ENCODE peak calls at places on chromosome 11, in five cellular contexts. One of them, this sample, is unnamed.
A peak's percentile ranks its signal among the peaks of the same experiment; 100 is the strongest.

GRCh38 chr11:128725630-128726461 is 32.0 kb downstream of the FLI1 start:
- DNase-seq in GM12878: peak; percentile 89
- DNase-seq in HCT116: no peak
- DNase-seq in K562: no peak
- DNase-seq in A549: no peak
- DNase-seq in this sample: peak; percentile 93

GRCh38 chr11:18203723-18204122 is 31.1 kb downstream of the MRGPRX4 start:
- DNase-seq in A549: peak; percentile 65
- DNase-seq in GM12878: no peak
- DNase-seq in HCT116: peak; percentile 8
- DNase-seq in K562: peak; percentile 59
- DNase-seq in this sample: no peak

GRCh38 chr11:70547386-70547785 is 149.1 kb downstream of the CTTN start:
- DNase-seq in GM12878: no peak
- DNase-seq in K562: no peak
- DNase-seq in A549: no peak
- DNase-seq in HCT116: no peak
- DNase-seq in this sample: no peak

GRCh38 chr11:20360650-20361049 is 2.9 kb upstream of the HTATIP2 start:
- DNase-seq in A549: no peak
- DNase-seq in GM12878: peak; percentile 21
- DNase-seq in HCT116: no peak
- DNase-seq in K562: no peak
- DNase-seq in this sample: peak; percentile 24

GRCh38 chr11:66341502-66342126 is 3.3 kb downstream of the BRMS1 start:
- DNase-seq in HCT116: no peak
- DNase-seq in A549: no peak
- DNase-seq in K562: no peak
- DNase-seq in GM12878: no peak
- DNase-seq in this sample: no peak

GRCh38 chr11:111049131-111049530 is 196.4 kb upstream of the POU2AF2 start:
- DNase-seq in HCT116: no peak
- DNase-seq in A549: no peak
- DNase-seq in GM12878: no peak
- DNase-seq in K562: no peak
- DNase-seq in this sample: no peak

GRCh38 chr11:6476571-6476970 is 2.8 kb upstream of the TRIM3 start:
- DNase-seq in A549: no peak
- DNase-seq in K562: peak; percentile 57
- DNase-seq in HCT116: no peak
- DNase-seq in GM12878: no peak
- DNase-seq in this sample: no peak

GRCh38 chr11:63623513-63624140 is 9.4 kb upstream of the PLAAT3 start:
- DNase-seq in K562: no peak
- DNase-seq in A549: no peak
- DNase-seq in GM12878: no peak
- DNase-seq in HCT116: no peak
- DNase-seq in this sample: no peak

GRCh38 chr11:37597776-37598175 is 999.7 kb upstream of the RAG2 start:
- DNase-seq in HCT116: no peak
- DNase-seq in A549: no peak
- DNase-seq in GM12878: no peak
- DNase-seq in K562: no peak
- DNase-seq in this sample: no peak

GRCh38 chr11:99791354-99791753 is 770.6 kb downstream of the CNTN5 start:
- DNase-seq in A549: no peak
- DNase-seq in HCT116: no peak
- DNase-seq in K562: no peak
- DNase-seq in GM12878: no peak
- DNase-seq in this sample: no peak

GRCh38 chr11:1694064-1694845 is 2.7 kb upstream of the KRTAP5-6 start:
- DNase-seq in A549: peak; percentile 88
- DNase-seq in GM12878: no peak
- DNase-seq in K562: peak; percentile 88
- DNase-seq in HCT116: peak; percentile 57
- DNase-seq in this sample: peak; percentile 83

GRCh38 chr11:132876301-132877071 is 655.8 kb downstream of the OPCML start:
- DNase-seq in A549: no peak
- DNase-seq in GM12878: no peak
- DNase-seq in K562: no peak
- DNase-seq in HCT116: no peak
- DNase-seq in this sample: no peak

GRCh38 chr11:67600324-67601029 is 6.3 kb upstream of the NDUFV1 start:
- DNase-seq in HCT116: no peak
- DNase-seq in A549: no peak
- DNase-seq in K562: peak; percentile 65
- DNase-seq in GM12878: peak; percentile 64
- DNase-seq in this sample: no peak

GRCh38 chr11:71530602-71531001 is 3.5 kb downstream of the KRTAP5-7 start:
- DNase-seq in A549: no peak
- DNase-seq in K562: no peak
- DNase-seq in HCT116: no peak
- DNase-seq in GM12878: no peak
- DNase-seq in this sample: no peak

GRCh38 chr11:26943636-26944035 is 50.3 kb upstream of the FIBIN start:
- DNase-seq in K562: no peak
- DNase-seq in A549: no peak
- DNase-seq in HCT116: no peak
- DNase-seq in GM12878: no peak
- DNase-seq in this sample: no peak

GRCh38 chr11:59810189-59810910 is at the start of gene MRPL16:
- DNase-seq in GM12878: peak; percentile 69
- DNase-seq in A549: peak; percentile 84
- DNase-seq in K562: peak; percentile 89
- DNase-seq in HCT116: peak; percentile 92
- DNase-seq in this sample: peak; percentile 93

GRCh38 chr11:79080506-79080905 is 360.3 kb downstream of the TENM4 start:
- DNase-seq in HCT116: no peak
- DNase-seq in K562: no peak
- DNase-seq in GM12878: no peak
- DNase-seq in A549: no peak
- DNase-seq in this sample: no peak
- TF ChIP-seq REST in HCT116: no peak
- TF ChIP-seq REST in K562: no peak
- TF ChIP-seq REST in GM12878: no peak
- TF ChIP-seq REST in A549: no peak
- TF ChIP-seq REST in this sample: no peak

GRCh38 chr11:11400635-11401232 is 47.7 kb upstream of the CSNK2A3 start:
- DNase-seq in A549: no peak
- DNase-seq in GM12878: no peak
- DNase-seq in K562: peak; percentile 40
- DNase-seq in HCT116: peak; percentile 12
- DNase-seq in this sample: no peak
- TF ChIP-seq CTCF in A549: no peak
- TF ChIP-seq CTCF in GM12878: peak; percentile 19
- TF ChIP-seq CTCF in K562: peak; percentile 56
- TF ChIP-seq CTCF in HCT116: peak; percentile 58
- TF ChIP-seq CTCF in this sample: no peak

GRCh38 chr11:43987384-43988039 is 45.1 kb downstream of the C11orf96 start:
- DNase-seq in A549: no peak
- DNase-seq in GM12878: no peak
- DNase-seq in HCT116: no peak
- DNase-seq in K562: no peak
- DNase-seq in this sample: no peak
- TF ChIP-seq REST in A549: no peak
- TF ChIP-seq REST in GM12878: no peak
- TF ChIP-seq REST in HCT116: no peak
- TF ChIP-seq REST in K562: no peak
- TF ChIP-seq REST in this sample: no peak

GRCh38 chr11:11451501-11452005 is 98.5 kb upstream of the CSNK2A3 start:
- DNase-seq in A549: peak; percentile 53
- DNase-seq in K562: no peak
- DNase-seq in HCT116: peak; percentile 46
- DNase-seq in GM12878: peak; percentile 56
- DNase-seq in this sample: no peak
- TF ChIP-seq CTCF in A549: no peak
- TF ChIP-seq CTCF in K562: no peak
- TF ChIP-seq CTCF in HCT116: no peak
- TF ChIP-seq CTCF in GM12878: no peak
- TF ChIP-seq CTCF in this sample: no peak

GRCh38 chr11:32781721-32782120 is 12.7 kb downstream of the CCDC73 start:
- DNase-seq in GM12878: no peak
- DNase-seq in HCT116: no peak
- DNase-seq in K562: no peak
- DNase-seq in A549: no peak
- DNase-seq in this sample: no peak

GRCh38 chr11:32774081-32774480 is 20.4 kb downstream of the CCDC73 start:
- DNase-seq in K562: no peak
- DNase-seq in A549: no peak
- DNase-seq in GM12878: no peak
- DNase-seq in HCT116: no peak
- DNase-seq in this sample: no peak

GRCh38 chr11:32775908-32776307 is 18.6 kb downstream of the CCDC73 start:
- DNase-seq in GM12878: no peak
- DNase-seq in A549: no peak
- DNase-seq in HCT116: no peak
- DNase-seq in K562: no peak
- DNase-seq in this sample: no peak

DNA sequence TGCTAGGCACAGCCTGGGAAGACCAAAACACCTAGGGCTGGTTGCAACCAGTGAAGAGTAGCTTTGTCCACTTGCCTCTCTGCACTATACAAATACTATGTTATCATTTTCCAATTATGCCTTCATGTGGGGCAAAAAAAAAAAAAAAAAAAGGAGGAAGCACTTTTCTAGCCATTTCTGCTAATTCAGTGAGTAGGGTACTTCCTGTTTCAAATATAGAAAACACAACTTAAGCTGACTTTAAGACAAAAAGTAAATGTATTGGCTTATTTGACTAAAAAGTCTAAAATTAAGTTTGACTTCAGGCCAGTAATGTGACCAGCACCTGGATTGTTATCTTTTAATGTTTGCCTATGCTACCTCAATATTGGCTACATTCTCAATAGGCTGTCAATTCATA is 15.3 kb downstream of the CCDC73 start:
- DNase-seq in HCT116: no peak
- DNase-seq in GM12878: no peak
- DNase-seq in A549: no peak
- DNase-seq in K562: no peak
- DNase-seq in this sample: peak; percentile 11
- TF ChIP-seq REST in HCT116: no peak
- TF ChIP-seq REST in GM12878: no peak
- TF ChIP-seq REST in A549: no peak
- TF ChIP-seq REST in K562: no peak
- TF ChIP-seq REST in this sample: no peak

GRCh38 chr11:46521947-46522681 is 71.7 kb downstream of the AMBRA1 start:
- DNase-seq in HCT116: no peak
- DNase-seq in GM12878: no peak
- DNase-seq in K562: no peak
- DNase-seq in A549: no peak
- DNase-seq in this sample: peak; percentile 33

GRCh38 chr11:46523290-46523689 is 70.5 kb downstream of the AMBRA1 start:
- DNase-seq in GM12878: no peak
- DNase-seq in A549: no peak
- DNase-seq in K562: no peak
- DNase-seq in HCT116: no peak
- DNase-seq in this sample: no peak

GRCh38 chr11:46520971-46521745 is 72.7 kb downstream of the AMBRA1 start:
- DNase-seq in A549: no peak
- DNase-seq in GM12878: no peak
- DNase-seq in HCT116: no peak
- DNase-seq in K562: no peak
- DNase-seq in this sample: no peak

GRCh38 chr11:46524201-46524600 is 69.6 kb downstream of the AMBRA1 start:
- DNase-seq in HCT116: no peak
- DNase-seq in K562: no peak
- DNase-seq in GM12878: no peak
- DNase-seq in A549: no peak
- DNase-seq in this sample: no peak

GRCh38 chr11:46522682-46523281 is 71.0 kb downstream of the AMBRA1 start:
- DNase-seq in A549: no peak
- DNase-seq in HCT116: no peak
- DNase-seq in K562: no peak
- DNase-seq in GM12878: no peak
- DNase-seq in this sample: no peak
- TF ChIP-seq CTCF in A549: no peak
- TF ChIP-seq CTCF in HCT116: peak; percentile 4
- TF ChIP-seq CTCF in K562: no peak
- TF ChIP-seq CTCF in GM12878: no peak
- TF ChIP-seq CTCF in this sample: no peak

This sample was measured in HL-60.